ENCODE peak calls at places on chromosomes 7 and 10, in six cellular contexts. R is pancreas; O is CD4-positive, CD25-positive, alpha-beta regulatory T cell; S is transverse colon; P is CD4-positive, alpha-beta memory T cell; I is H1. V is an unnamed sample.

GRCh38 chr7:7271094-7271874 is 88.9 kb downstream of the C1GALT1 start:
- DNase-seq in I (no peak), S (peak), R (no peak), O (no peak), P (no peak), V (no peak)

GRCh38 chr10:99406149-99406548 is 24.3 kb downstream of the GOT1 start:
- DNase-seq in P (no peak), S (no peak), R (no peak), I (no peak), O (no peak), V (no peak)

GRCh38 chr10:61635946-61636345 is 26.8 kb upstream of the CABCOCO1 start:
- DNase-seq in R (no peak), I (no peak), O (no peak), P (no peak), S (no peak), V (peak)

GRCh38 chr7:32958046-32959025 is 1.1 kb downstream of the FKBP9 start:
- DNase-seq in R (peak), P (no peak), S (peak), I (peak), O (no peak), V (no peak)

GRCh38 chr7:132464740-132465139 is 111.5 kb downstream of the PLXNA4 start:
- DNase-seq in I (no peak), S (no peak), R (no peak), P (no peak), O (no peak), V (no peak)

GRCh38 chr7:75738604-75738974 is at the start of gene HIP1:
- DNase-seq in O (no peak), P (no peak), I (no peak), R (no peak), S (no peak), V (no peak)

GRCh38 chr7:94244760-94245159 is 149.9 kb upstream of the COL1A2 start:
- DNase-seq in R (no peak), I (no peak), O (no peak), S (no peak), P (no peak), V (no peak)

GRCh38 chr7:129886184-129886817 is 66.5 kb downstream of the UBE2H start:
- DNase-seq in S (no peak), P (no peak), R (peak), I (no peak), O (no peak), V (no peak)

GRCh38 chr7:17302575-17303142 is 4.2 kb downstream of the AHR start:
- DNase-seq in O (peak), R (no peak), S (no peak), I (no peak), P (peak), V (no peak)

GRCh38 chr7:97187067-97187466 is 69.6 kb downstream of the SDHAF3 start:
- DNase-seq in R (no peak), I (no peak), S (no peak), P (no peak), O (no peak), V (peak)

GRCh38 chr7:5282464-5283316 is at the start of gene SLC29A4:
- DNase-seq in R (peak), P (no peak), S (peak), O (no peak), I (no peak), V (no peak)

DNA sequence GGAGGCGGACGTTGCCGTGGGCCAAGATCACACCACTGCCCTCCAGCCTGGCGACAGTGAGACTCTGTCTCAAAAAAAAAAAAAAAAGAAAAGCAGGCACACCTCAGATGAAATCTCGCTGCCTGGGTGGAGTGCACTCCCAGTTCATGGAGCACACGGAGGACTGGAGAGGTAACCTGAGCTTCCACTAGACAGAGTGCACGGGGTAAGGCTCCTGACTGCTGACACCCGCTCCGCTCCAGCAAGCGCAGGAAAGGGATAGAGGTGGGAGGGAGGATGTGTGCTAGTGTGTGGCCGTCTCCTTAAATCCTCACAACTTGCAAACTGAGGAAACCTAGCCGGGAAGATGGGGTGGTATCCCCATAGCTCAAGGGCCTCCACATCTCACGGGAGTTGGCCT is 50.8 kb downstream of the FAM53B start:
- DNase-seq in I (no peak), R (no peak), O (no peak), P (no peak), S (no peak), V (no peak)
- H3K27ac ChIP-seq in I (no peak), R (no peak), O (peak), P (peak), S (peak), V (no peak)

GRCh38 chr10:68816796-68817412 is 10.4 kb upstream of the STOX1 start:
- DNase-seq in I (no peak), O (no peak), P (no peak), R (no peak), S (no peak), V (peak)
- H3K27ac ChIP-seq in I (no peak), O (no peak), P (no peak), R (no peak), S (no peak), V (peak)

GRCh38 chr10:5135581-5135980 is 41.4 kb downstream of the AKR1C3 start:
- DNase-seq in O (no peak), I (no peak), P (no peak), S (no peak), R (no peak), V (no peak)
- H3K27ac ChIP-seq in O (no peak), I (no peak), P (no peak), S (no peak), R (no peak), V (no peak)

GRCh38 chr10:58554316-58554715 is 41.6 kb downstream of the BICC1 start:
- DNase-seq in P (no peak), S (no peak), R (no peak), I (no peak), O (no peak), V (no peak)
- H3K27ac ChIP-seq in P (no peak), S (no peak), R (no peak), I (no peak), O (no peak), V (no peak)

V was measured in epithelial cell of prostate.